ENCODE peak calls at places on chromosomes 5 and 9, in six cellular contexts. H is RWPE1, G is GM10248, B is sigmoid colon, V is mesothelial cell of epicardium, I is nephron progenitor cell. U is an unnamed sample.

GRCh38 chr5:9562101-9562500 is 16.2 kb upstream of the SEMA5A start:
- DNase-seq in H (no peak), G (no peak), B (no peak), V (no peak), I (no peak), U (peak)

GRCh38 chr5:78328585-78329173 is 31.7 kb upstream of the SCAMP1 start:
- DNase-seq in H (no peak), G (no peak), B (no peak), V (no peak), I (no peak), U (peak)

GRCh38 chr5:151822141-151822540 is 50.4 kb downstream of the G3BP1 start:
- DNase-seq in H (no peak), G (no peak), B (no peak), V (no peak), I (no peak), U (no peak)

GRCh38 chr5:137822158-137822764 is 45.4 kb upstream of the MYOT start:
- DNase-seq in H (peak), G (peak), B (no peak), V (no peak), I (peak), U (peak)

GRCh38 chr5:127887282-127887681 is 184.1 kb downstream of the CCDC192 start:
- DNase-seq in H (peak), G (no peak), B (no peak), V (no peak), I (no peak), U (no peak)

GRCh38 chr5:119426059-119426458 is 26.2 kb upstream of the HSD17B4 start:
- DNase-seq in H (no peak), G (no peak), B (no peak), V (no peak), I (no peak), U (no peak)

GRCh38 chr9:77221431-77221830 is 44.1 kb downstream of the VPS13A start:
- DNase-seq in H (no peak), G (no peak), B (no peak), V (no peak), I (no peak), U (no peak)

GRCh38 chr9:138053321-138053868 is 175.8 kb downstream of the CACNA1B start:
- DNase-seq in H (peak), G (no peak), B (no peak), V (no peak), I (no peak), U (no peak)

GRCh38 chr5:102296229-102296817 is at the start of gene SLCO4C1:
- DNase-seq in H (peak), G (peak), B (peak), V (peak), I (peak), U (no peak)

GRCh38 chr5:114243983-114244305 is 117.9 kb upstream of the KCNN2 start:
- DNase-seq in H (no peak), G (no peak), B (no peak), V (no peak), I (no peak), U (no peak)

GRCh38 chr9:109418827-109419226 is 79.3 kb downstream of the PTPN3 start:
- DNase-seq in H (no peak), G (peak), B (no peak), V (no peak), I (no peak), U (no peak)

GRCh38 chr9:4803670-4804530 is 11.2 kb downstream of the RCL1 start:
- DNase-seq in H (no peak), G (no peak), B (no peak), V (no peak), I (no peak), U (no peak)

GRCh38 chr9:15837079-15837679 is 284.3 kb downstream of the CCDC171 start:
- DNase-seq in H (peak), G (peak), B (no peak), V (no peak), I (peak), U (peak)

GRCh38 chr5:154516475-154516874 is 38.4 kb upstream of the HAND1 start:
- DNase-seq in H (no peak), G (no peak), B (no peak), V (no peak), I (no peak), U (peak)

GRCh38 chr5:138702166-138702826 is 50.9 kb upstream of the CTNNA1 start:
- DNase-seq in H (no peak), G (no peak), B (no peak), V (no peak), I (no peak), U (peak)

GRCh38 chr5:113153512-113154097 is 177.0 kb downstream of the DCP2 start:
- DNase-seq in H (no peak), G (no peak), B (no peak), V (no peak), I (no peak), U (no peak)

GRCh38 chr9:115353681-115354080 is 235.7 kb upstream of the TNC start:
- DNase-seq in H (no peak), G (no peak), B (no peak), V (no peak), I (no peak), U (no peak)

GRCh38 chr5:1003296-1003937 is 5.2 kb upstream of the NKD2 start:
- DNase-seq in H (peak), G (no peak), B (peak), V (peak), I (no peak), U (peak)

GRCh38 chr9:128286435-128286834 is 10.4 kb downstream of the SWI5 start:
- DNase-seq in H (no peak), G (no peak), B (no peak), V (no peak), I (no peak), U (no peak)

GRCh38 chr5:2732850-2733249 is 18.6 kb downstream of the IRX2 start:
- DNase-seq in H (no peak), G (no peak), B (peak), V (no peak), I (no peak), U (no peak)

GRCh38 chr9:107674252-107674936 is 184.8 kb upstream of the KLF4 start:
- DNase-seq in H (no peak), G (no peak), B (no peak), V (no peak), I (no peak), U (no peak)

GRCh38 chr9:38024036-38024681 is 44.9 kb downstream of the SHB start:
- DNase-seq in H (peak), G (no peak), B (peak), V (no peak), I (no peak), U (peak)

GRCh38 chr5:111584651-111585050 is 72.3 kb upstream of the STARD4 start:
- DNase-seq in H (peak), G (peak), B (no peak), V (no peak), I (no peak), U (peak)

GRCh38 chr9:99356512-99356971 is 134.5 kb downstream of the SEC61B start:
- DNase-seq in H (no peak), G (no peak), B (peak), V (no peak), I (no peak), U (no peak)

GRCh38 chr5:31100781-31101180 is 92.7 kb upstream of the CDH6 start:
- DNase-seq in H (no peak), G (no peak), B (no peak), V (no peak), I (no peak), U (no peak)

GRCh38 chr5:125890387-125890955 is 532.7 kb upstream of the GRAMD2B start:
- DNase-seq in H (peak), G (no peak), B (no peak), V (no peak), I (no peak), U (peak)

GRCh38 chr5:41410737-41411136 is 99.7 kb downstream of the PLCXD3 start:
- DNase-seq in H (no peak), G (no peak), B (no peak), V (no peak), I (no peak), U (no peak)

GRCh38 chr5:80967500-80968181 is 7.5 kb downstream of the RASGRF2 start:
- DNase-seq in H (peak), G (no peak), B (peak), V (no peak), I (no peak), U (peak)

GRCh38 chr5:177491983-177492746 is 5.2 kb downstream of the PDLIM7 start:
- DNase-seq in H (no peak), G (no peak), B (no peak), V (no peak), I (no peak), U (no peak)

GRCh38 chr5:15904894-15905805 is 274.4 kb downstream of the MARCHF11 start:
- DNase-seq in H (no peak), G (no peak), B (no peak), V (no peak), I (no peak), U (no peak)

GRCh38 chr9:127714916-127715442 is 484 bp downstream of the PTRH1 start:
- DNase-seq in H (peak), G (no peak), B (no peak), V (no peak), I (peak), U (no peak)

GRCh38 chr5:142939884-142940283 is 169.7 kb downstream of the ARHGAP26 start:
- DNase-seq in H (no peak), G (no peak), B (no peak), V (no peak), I (no peak), U (no peak)

GRCh38 chr5:124461857-124462423 is 284.5 kb downstream of the ZNF608 start:
- DNase-seq in H (no peak), G (no peak), B (no peak), V (no peak), I (no peak), U (no peak)

DNA sequence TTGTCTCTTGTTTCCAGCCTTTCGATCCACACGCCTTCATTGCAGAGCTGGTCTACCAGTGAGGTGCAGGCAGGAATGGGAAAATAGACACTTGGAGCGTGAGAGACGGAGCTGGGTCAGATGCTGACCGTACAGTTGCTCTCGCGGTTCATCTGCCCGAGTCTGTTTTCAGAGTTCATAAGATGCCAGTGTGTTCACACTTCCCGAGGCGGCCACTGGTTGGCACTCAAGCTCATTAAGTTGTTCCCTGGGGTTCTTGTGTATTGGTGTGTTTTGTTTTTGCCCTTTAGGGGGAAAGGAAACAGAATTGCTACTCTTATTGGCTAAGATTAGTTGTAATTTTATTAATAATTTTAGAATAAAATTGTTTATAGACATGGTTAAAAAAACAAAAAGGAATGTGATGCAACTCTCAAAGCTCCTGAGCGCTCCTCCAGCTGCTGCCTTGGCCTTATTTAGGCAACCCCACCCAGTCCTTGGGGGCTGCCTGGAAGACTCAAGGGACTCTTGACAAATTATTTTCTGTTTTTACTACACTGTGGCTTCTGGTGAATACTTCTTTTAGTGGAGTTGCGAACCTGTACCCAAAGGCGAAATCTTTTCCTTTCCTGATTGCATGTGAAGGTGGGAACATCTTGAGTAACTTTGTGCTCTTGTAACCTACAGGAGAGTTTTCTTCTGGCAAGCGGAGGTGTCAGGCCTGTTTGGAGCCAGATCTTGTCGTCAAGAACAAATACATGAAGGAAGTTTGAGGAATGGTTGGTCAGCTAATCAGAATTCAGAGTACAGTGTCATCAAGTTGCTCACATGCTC is 146.1 kb downstream of the MAST4 start:
- DNase-seq in H (no peak), G (no peak), B (no peak), V (no peak), I (no peak), U (peak)
- TF ChIP-seq CTCF in H (no peak), G (no peak), B (no peak), V (no peak), I (peak), U (no peak)

GRCh38 chr5:169471021-169471420 is 112.6 kb upstream of the SPDL1 start:
- DNase-seq in H (no peak), G (no peak), B (no peak), V (no peak), I (no peak), U (no peak)

GRCh38 chr5:169474226-169474625 is 109.3 kb upstream of the SPDL1 start:
- DNase-seq in H (no peak), G (no peak), B (no peak), V (no peak), I (no peak), U (no peak)
- TF ChIP-seq CTCF in H (no peak), G (no peak), B (no peak), V (no peak), I (no peak), U (no peak)

DNA sequence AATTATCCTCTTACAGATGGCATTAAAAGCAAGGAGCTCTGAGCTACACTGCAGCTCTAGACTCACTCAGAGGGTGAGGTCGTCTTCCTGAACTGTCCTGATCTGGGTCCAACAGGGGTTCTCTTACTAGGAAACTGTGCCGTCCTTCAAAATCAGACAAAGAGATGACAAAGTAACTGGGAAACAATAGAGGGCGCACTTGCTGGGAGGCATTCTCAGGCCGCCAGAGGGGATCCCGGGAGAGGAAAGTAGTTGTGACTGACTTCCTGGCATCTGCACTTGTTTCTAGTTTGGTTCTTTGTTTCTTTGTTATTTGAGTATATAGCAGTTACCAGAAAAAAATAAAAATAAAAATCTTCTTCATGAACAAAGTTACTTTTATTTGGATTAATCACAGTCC is 142.9 kb upstream of the MSX2 start:
- DNase-seq in H (no peak), G (no peak), B (no peak), V (no peak), I (peak), U (peak)
- TF ChIP-seq CTCF in H (no peak), G (peak), B (no peak), V (no peak), I (peak), U (peak)

GRCh38 chr9:136546697-136547481 is 1.0 kb upstream of the NOTCH1 start:
- DNase-seq in H (peak), G (no peak), B (peak), V (no peak), I (peak), U (peak)
- TF ChIP-seq CTCF in H (no peak), G (no peak), B (no peak), V (no peak), I (no peak), U (no peak)

DNA sequence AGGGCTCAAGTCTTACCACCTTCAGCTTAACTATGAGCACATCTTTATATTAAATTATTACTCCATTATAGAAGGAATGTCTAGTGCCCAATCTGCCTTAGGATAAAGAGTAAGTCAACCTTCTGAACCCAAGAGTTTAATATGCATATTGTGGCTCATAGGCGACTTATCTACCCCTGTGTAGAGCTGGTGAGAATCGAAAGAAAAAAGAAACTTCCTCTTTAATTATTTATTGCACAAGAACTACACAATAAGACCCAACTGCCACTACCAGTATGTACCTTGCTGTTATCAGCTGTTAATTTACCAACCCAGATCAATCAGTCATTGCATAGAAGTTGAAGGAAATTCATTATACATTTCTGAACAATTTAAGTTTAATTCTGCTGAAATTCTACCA is 329.1 kb upstream of the SLC24A2 start:
- DNase-seq in H (no peak), G (no peak), B (no peak), V (no peak), I (no peak), U (no peak)
- TF ChIP-seq CTCF in H (no peak), G (no peak), B (no peak), V (no peak), I (no peak), U (no peak)

GRCh38 chr5:77140350-77140749 is 53.3 kb upstream of the ZBED3 start:
- DNase-seq in H (no peak), G (no peak), B (no peak), V (no peak), I (no peak), U (no peak)

GRCh38 chr5:77144837-77145139 is 57.7 kb upstream of the ZBED3 start:
- DNase-seq in H (no peak), G (no peak), B (no peak), V (no peak), I (no peak), U (no peak)

GRCh38 chr5:77143998-77144836 is 57.1 kb upstream of the ZBED3 start:
- DNase-seq in H (peak), G (peak), B (peak), V (no peak), I (peak), U (peak)

GRCh38 chr5:77133061-77133758 is 46.1 kb upstream of the ZBED3 start:
- DNase-seq in H (peak), G (no peak), B (peak), V (no peak), I (no peak), U (peak)

GRCh38 chr5:77138981-77139380 is 51.9 kb upstream of the ZBED3 start:
- DNase-seq in H (no peak), G (no peak), B (no peak), V (no peak), I (peak), U (peak)
- TF ChIP-seq CTCF in H (no peak), G (no peak), B (no peak), V (no peak), I (no peak), U (no peak)

U was measured in MCF 10A.